ENCODE peak calls at places on chromosomes 3 and 15, in seven cellular contexts. G is endodermal cell, P is uterus, I is A549, J is endothelial cell of umbilical vein, S is heart left ventricle, R is colonic mucosa. Y is an unnamed sample.
A peak's percentile ranks its signal among the peaks of the same experiment; 100 is the strongest.

GRCh38 chr3:130929827-130930226 is 35.9 kb downstream of the ATP2C1 start:
- DNase-seq in I (no peak), J (no peak), G (no peak), S (no peak), P (no peak), R (no peak), Y (no peak)

GRCh38 chr3:180306691-180307090 is 270.0 kb upstream of the PEX5L start:
- DNase-seq in G (no peak), P (no peak), I (no peak), S (no peak), J (no peak), R (no peak), Y (peak; percentile 3)

GRCh38 chr3:49110780-49111179 is 6.2 kb upstream of the QARS1 start:
- DNase-seq in S (no peak), I (no peak), P (no peak), R (no peak), G (no peak), J (no peak), Y (no peak)

GRCh38 chr3:133663569-133664313 is 2.0 kb upstream of the TOPBP1 start:
- DNase-seq in J (peak; percentile 37), R (peak; percentile 37), G (peak; percentile 70), I (peak; percentile 61), S (no peak), P (no peak), Y (peak; percentile 82)

GRCh38 chr15:39738998-39739397 is 43.6 kb downstream of the FSIP1 start:
- DNase-seq in P (no peak), J (no peak), R (no peak), I (no peak), G (no peak), S (peak; percentile 10), Y (no peak)

GRCh38 chr15:92062505-92062904 is 209.0 kb downstream of the SLCO3A1 start:
- DNase-seq in G (peak; percentile 47), S (peak; percentile 66), J (no peak), P (no peak), R (no peak), I (no peak), Y (no peak)

GRCh38 chr15:63121382-63122001 is at the start of gene LACTB:
- DNase-seq in G (peak; percentile 96), P (peak; percentile 86), I (peak; percentile 81), R (peak; percentile 90), J (peak; percentile 84), S (peak; percentile 90), Y (peak; percentile 92)

GRCh38 chr15:26442680-26443079 is 330.2 kb downstream of the GABRB3 start:
- DNase-seq in J (no peak), G (no peak), P (no peak), I (no peak), S (no peak), R (no peak), Y (no peak)

GRCh38 chr3:115099115-115099884 is 47.8 kb downstream of the ZBTB20 start:
- DNase-seq in G (no peak), S (no peak), J (peak; percentile 36), R (no peak), I (no peak), P (no peak), Y (no peak)

GRCh38 chr3:63015614-63016016 is 140.4 kb upstream of the CADPS start:
- DNase-seq in I (no peak), G (peak; percentile 96), P (no peak), S (no peak), R (no peak), J (no peak), Y (no peak)

GRCh38 chr3:61052855-61053254 is 198.4 kb downstream of the FHIT start:
- DNase-seq in J (no peak), G (no peak), S (no peak), I (no peak), P (no peak), R (no peak), Y (no peak)

GRCh38 chr3:143648218-143648617 is 200.1 kb downstream of the SLC9A9 start:
- DNase-seq in G (no peak), J (no peak), I (no peak), R (no peak), P (no peak), S (no peak), Y (no peak)

GRCh38 chr3:4078903-4079302 is 224.3 kb upstream of the SETMAR start:
- DNase-seq in G (no peak), S (no peak), P (no peak), R (no peak), I (no peak), J (no peak), Y (no peak)

GRCh38 chr3:11238057-11238456 is 34.1 kb upstream of the ATG7 start:
- DNase-seq in G (no peak), P (no peak), R (no peak), S (no peak), I (no peak), J (peak; percentile 48), Y (no peak)

GRCh38 chr3:100717063-100717462 is 7.8 kb downstream of the TFG start:
- DNase-seq in S (no peak), P (no peak), J (no peak), G (no peak), R (no peak), I (no peak), Y (no peak)

GRCh38 chr15:51629612-51630011 is 7.0 kb upstream of the DMXL2 start:
- DNase-seq in S (peak; percentile 13), R (no peak), I (no peak), J (no peak), P (no peak), G (no peak), Y (no peak)

GRCh38 chr3:156150434-156151066 is 30.2 kb downstream of the KCNAB1 start:
- DNase-seq in G (peak; percentile 76), S (peak; percentile 42), R (peak; percentile 51), I (peak; percentile 29), J (peak; percentile 75), P (peak; percentile 41), Y (peak; percentile 75)

GRCh38 chr15:78536134-78536533 is 4.1 kb upstream of the PSMA4 start:
- DNase-seq in S (no peak), I (no peak), P (no peak), J (no peak), R (no peak), G (no peak), Y (no peak)

GRCh38 chr3:36972163-36972562 is 20.8 kb downstream of the EPM2AIP1 start:
- DNase-seq in G (no peak), R (no peak), S (no peak), J (no peak), P (no peak), I (no peak), Y (no peak)

DNA sequence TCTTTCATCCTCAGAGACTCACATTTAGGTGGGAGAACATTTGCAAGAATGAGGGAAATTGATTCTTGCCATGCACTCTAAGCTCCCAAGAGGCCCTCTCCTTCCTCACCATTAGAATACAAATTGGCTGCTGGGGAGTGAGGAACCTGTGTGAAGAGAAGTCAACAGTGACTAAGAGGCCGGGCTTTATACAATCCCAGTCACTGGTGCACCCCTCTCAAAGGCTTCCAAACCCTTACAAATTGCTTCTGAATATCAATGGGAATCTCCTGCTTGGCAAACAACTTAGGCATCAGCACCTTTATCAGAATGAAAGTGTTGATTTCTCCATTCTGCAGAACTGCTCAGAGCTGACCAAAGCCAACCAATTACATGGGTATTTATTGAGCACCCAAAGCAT is 16.5 kb upstream of the RGMA start:
- DNase-seq in I (no peak), G (peak; percentile 55), P (no peak), J (no peak), R (no peak), S (no peak), Y (no peak)
- H3K4me3 ChIP-seq in I (no peak overlapping the region), G (no peak overlapping the region), P (no peak overlapping the region), J (no peak overlapping the region), R (no peak overlapping the region), S (no peak overlapping the region), Y (no peak overlapping the region)

DNA sequence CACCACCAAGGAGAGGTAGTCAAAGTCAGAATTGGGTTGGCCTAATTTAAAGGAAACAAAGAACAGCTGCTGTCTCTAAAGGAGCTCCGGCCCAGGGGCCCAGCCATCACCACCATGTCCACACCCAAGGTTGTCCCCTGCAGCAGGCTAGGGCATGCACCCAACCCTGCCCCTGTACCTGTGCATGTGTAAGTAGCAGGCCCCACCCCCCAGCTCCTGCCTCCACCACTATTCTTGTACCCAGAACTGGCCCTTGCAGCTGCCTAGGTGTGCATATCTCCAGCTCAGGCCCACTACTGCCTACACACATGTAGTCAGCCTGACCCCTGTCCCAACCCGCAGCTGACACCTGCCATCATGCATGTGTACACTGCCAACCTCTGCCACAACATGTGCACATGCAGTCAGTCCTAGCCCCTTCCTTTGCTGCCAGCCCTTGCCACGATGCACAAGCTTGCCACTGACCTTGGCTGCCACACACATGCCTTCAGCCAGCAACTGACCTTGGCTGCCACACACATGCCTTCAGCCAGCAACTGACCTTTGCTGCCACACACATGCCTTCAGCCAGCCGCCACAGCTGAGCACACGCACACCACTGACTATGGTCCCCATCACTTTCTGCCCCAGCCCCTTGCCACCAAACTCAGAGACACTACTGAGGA is 39.7 kb downstream of the FGF12 start:
- DNase-seq in R (no peak), J (no peak), G (no peak), I (no peak), S (peak; percentile 26), P (no peak), Y (no peak)
- H3K4me1 ChIP-seq in R (no peaks in the 10 kb centered on the region), J (no peaks in the 10 kb centered on the region), G (no peaks in the 10 kb centered on the region), I (no peaks in the 10 kb centered on the region), S (no peaks in the 10 kb centered on the region), P (no peaks in the 10 kb centered on the region), Y (no peaks in the 10 kb centered on the region)

GRCh38 chr3:152211655-152212054 is 57.1 kb upstream of the MBNL1 start:
- DNase-seq in J (no peak), I (no peak), G (no peak), P (no peak), R (no peak), S (no peak), Y (no peak)

GRCh38 chr3:152210697-152211096 is 58.0 kb upstream of the MBNL1 start:
- DNase-seq in J (no peak), I (no peak), P (no peak), S (no peak), R (no peak), G (no peak), Y (no peak)

GRCh38 chr3:152213086-152213674 is 55.5 kb upstream of the MBNL1 start:
- DNase-seq in S (no peak), R (no peak), I (no peak), J (no peak), G (no peak), P (no peak), Y (no peak)

GRCh38 chr3:152209776-152210175 is 59.0 kb upstream of the MBNL1 start:
- DNase-seq in G (no peak), P (no peak), J (no peak), I (no peak), R (no peak), S (no peak), Y (no peak)

GRCh38 chr3:152213938-152214337 is 54.8 kb upstream of the MBNL1 start:
- DNase-seq in G (no peak), R (no peak), I (no peak), J (no peak), P (no peak), S (no peak), Y (no peak)
- TF ChIP-seq CTCF in G (no peak), R (no peak), I (no peak), J (no peak), P (no peak), S (no peak), Y (no peak)

DNA sequence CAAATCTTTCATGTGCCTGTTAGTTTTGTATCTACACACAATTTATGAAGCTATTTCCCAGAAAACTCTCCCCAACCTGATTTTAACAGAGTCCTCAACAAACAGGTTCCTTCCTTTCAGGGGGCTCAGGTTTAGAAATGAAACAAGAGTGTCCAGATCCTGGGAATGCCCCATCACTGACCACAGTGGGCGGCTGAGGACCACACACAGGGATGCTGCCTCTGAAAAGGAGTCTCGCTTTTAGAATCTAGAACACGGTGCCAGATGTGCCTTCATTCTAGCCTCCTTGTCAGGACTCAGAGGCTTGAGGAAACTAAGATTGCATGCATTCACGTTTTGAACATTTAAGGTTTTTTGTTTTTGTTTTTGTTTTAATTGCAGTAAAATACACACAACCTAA is 115.0 kb downstream of the FOXB1 start:
- DNase-seq in S (no peak), P (no peak), R (no peak), J (no peak), I (no peak), G (no peak), Y (no peak)
- H3K4me3 ChIP-seq in S (no peak overlapping the region), P (no peak overlapping the region), R (no peak overlapping the region), J (no peak overlapping the region), I (no peak overlapping the region), G (peak overlapping the region; percentile 48), Y (no peak overlapping the region)